ENCODE peak calls at places on chromosomes 7 and 10, in seven cellular contexts. S is PC-9, D is prostate gland, Z is kidney, Q is fibroblast of mammary gland, U is cardiac muscle cell, M is osteocyte. A is an unnamed sample.
A peak's percentile ranks its signal among the peaks of the same experiment; 100 is the strongest.

GRCh38 chr10:44426247-44427034 is 41.5 kb upstream of the CXCL12 start:
- DNase-seq in Q (no peak), Z (no peak), S (no peak), M (no peak), D (no peak), U (no peak), A (no peak)

GRCh38 chr10:51886438-51887068 is 187.2 kb upstream of the CSTF2T start:
- DNase-seq in M (no peak), Z (no peak), U (peak; percentile 38), D (no peak), Q (peak; percentile 74), S (no peak), A (no peak)

GRCh38 chr10:16242446-16242845 is 194.4 kb upstream of the PTER start:
- DNase-seq in Z (no peak), M (no peak), U (no peak), S (no peak), D (no peak), Q (no peak), A (no peak)

GRCh38 chr10:102394801-102395676 is 466 bp upstream of the NFKB2 start:
- DNase-seq in Z (peak; percentile 96), M (peak; percentile 94), S (peak; percentile 80), Q (peak; percentile 40), D (peak; percentile 89), U (peak; percentile 91), A (peak; percentile 90)

GRCh38 chr10:43039629-43040481 is 37.0 kb upstream of the RET start:
- DNase-seq in Q (peak; percentile 6), Z (peak; percentile 52), D (no peak), S (no peak), M (peak; percentile 77), U (peak; percentile 18), A (no peak)

GRCh38 chr10:63707254-63707910 is 186.2 kb downstream of the REEP3 start:
- DNase-seq in D (peak; percentile 56), Q (peak; percentile 100), M (no peak), Z (no peak), U (peak; percentile 98), S (peak; percentile 35), A (peak; percentile 98)

GRCh38 chr7:27147211-27148030 is at the start of gene HOXA6:
- DNase-seq in D (peak; percentile 77), Z (peak; percentile 95), Q (peak; percentile 80), U (no peak), M (no peak), S (peak; percentile 36), A (no peak)

GRCh38 chr10:3467052-3467906 is 294.7 kb upstream of the PITRM1 start:
- DNase-seq in M (no peak), Q (peak; percentile 100), U (peak; percentile 97), S (peak; percentile 83), D (peak; percentile 68), Z (peak; percentile 89), A (peak; percentile 97)

GRCh38 chr7:127250312-127251047 is 2.3 kb downstream of the GRM8 start:
- DNase-seq in D (no peak), Q (no peak), S (no peak), Z (no peak), U (no peak), M (no peak), A (no peak)

GRCh38 chr10:3781458-3782098 is 3.4 kb downstream of the KLF6 start:
- DNase-seq in U (peak; percentile 83), S (no peak), D (no peak), Z (peak; percentile 86), Q (peak; percentile 52), M (no peak), A (peak; percentile 58)

GRCh38 chr10:70233939-70234300 is 691 bp upstream of the PPA1 start:
- DNase-seq in U (no peak), Z (no peak), S (no peak), M (no peak), Q (no peak), D (no peak), A (no peak)

GRCh38 chr7:16397497-16398210 is 23.7 kb downstream of the CRPPA start:
- DNase-seq in U (peak; percentile 18), Q (no peak), M (no peak), Z (no peak), S (no peak), D (no peak), A (no peak)

GRCh38 chr10:111316607-111317006 is 239.8 kb downstream of the ADRA2A start:
- DNase-seq in S (no peak), Q (no peak), D (no peak), Z (no peak), M (no peak), U (no peak), A (no peak)

GRCh38 chr10:78706986-78707500 is 361.7 kb upstream of the ZMIZ1 start:
- DNase-seq in U (no peak), Z (no peak), D (no peak), S (no peak), Q (no peak), M (no peak), A (no peak)

GRCh38 chr10:60358282-60358681 is 31.4 kb downstream of the ANK3 start:
- DNase-seq in D (no peak), U (no peak), S (no peak), M (no peak), Q (no peak), Z (no peak), A (no peak)

GRCh38 chr7:17640730-17641377 is 299.4 kb downstream of the SNX13 start:
- DNase-seq in Z (no peak), U (peak; percentile 61), S (no peak), Q (peak; percentile 58), M (no peak), D (no peak), A (peak; percentile 66)
- TF ChIP-seq CTCF in Z (peak; percentile 57), U (peak; percentile 67), S (peak; percentile 94), Q (peak; percentile 73), M (peak; percentile 71), D (peak; percentile 21), A (peak; percentile 48)

GRCh38 chr7:17983238-17984088 is 43.2 kb upstream of the SNX13 start:
- DNase-seq in D (no peak), S (no peak), Q (no peak), M (no peak), Z (no peak), U (no peak), A (no peak)

GRCh38 chr7:17984288-17984687 is 43.4 kb downstream of the PRPS1L1 start:
- DNase-seq in U (no peak), Z (no peak), S (no peak), Q (no peak), M (no peak), D (no peak), A (no peak)

GRCh38 chr7:17988136-17988535 is 39.5 kb downstream of the PRPS1L1 start:
- DNase-seq in S (no peak), Q (no peak), M (no peak), Z (no peak), U (no peak), D (no peak), A (no peak)

GRCh38 chr7:17986826-17987225 is 40.8 kb downstream of the PRPS1L1 start:
- DNase-seq in Z (no peak), U (peak; percentile 89), S (no peak), Q (peak; percentile 79), D (no peak), M (no peak), A (peak; percentile 49)

DNA sequence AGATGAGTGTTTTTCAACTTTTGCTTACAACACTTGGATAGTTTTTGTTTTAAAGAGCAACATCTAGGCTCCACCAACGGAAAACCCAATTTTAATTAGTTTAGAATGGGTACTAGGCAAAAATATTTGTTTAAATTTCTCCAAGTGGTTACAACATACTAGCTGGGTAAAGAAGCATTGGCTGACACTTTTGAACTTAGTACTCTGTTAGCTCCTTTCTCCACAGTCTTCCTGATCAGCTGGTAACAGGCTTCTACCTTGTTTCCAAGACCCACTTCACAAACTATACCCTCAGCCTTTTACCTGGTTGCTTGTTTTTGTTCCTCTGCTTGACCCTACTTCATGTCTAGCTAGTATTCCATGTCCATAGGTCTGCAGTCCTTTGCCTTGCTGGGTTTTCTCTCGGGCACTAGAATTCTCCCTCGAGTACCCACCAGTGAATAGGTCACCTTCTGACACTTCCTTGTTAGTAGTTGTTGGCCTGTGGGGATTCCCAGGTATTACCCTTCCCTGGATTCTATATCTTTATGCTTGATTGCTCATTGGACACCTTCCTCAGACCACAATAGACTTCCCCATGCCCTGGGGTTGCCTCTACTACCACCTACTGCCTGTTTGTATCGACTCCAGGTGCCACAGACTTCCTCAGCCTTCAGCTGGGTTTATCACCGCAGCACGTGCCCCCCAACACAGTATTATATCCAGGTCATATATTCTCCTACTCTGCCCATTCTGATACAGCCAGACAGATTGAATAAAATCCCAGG is 42.0 kb downstream of the PRPS1L1 start:
- DNase-seq in Z (no peak), M (no peak), U (no peak), D (no peak), S (no peak), Q (no peak), A (no peak)
- TF ChIP-seq CTCF in Z (no peak), M (no peak), U (no peak), D (no peak), S (no peak), Q (no peak), A (no peak)

GRCh38 chr7:31882187-31882586 is 188.0 kb downstream of the PDE1C start:
- DNase-seq in D (no peak), Q (no peak), U (no peak), S (no peak), Z (no peak), M (no peak), A (peak; percentile 58)
- TF ChIP-seq CTCF in D (no peak), Q (no peak), U (no peak), S (no peak), Z (no peak), M (peak; percentile 39), A (no peak)

GRCh38 chr7:31133497-31133896 is 81.4 kb downstream of the ADCYAP1R1 start:
- DNase-seq in M (no peak), Q (no peak), U (peak; percentile 4), S (no peak), Z (no peak), D (no peak), A (no peak)

GRCh38 chr7:31129067-31129466 is 77.0 kb downstream of the ADCYAP1R1 start:
- DNase-seq in Z (no peak), D (no peak), M (peak; percentile 65), U (no peak), S (no peak), Q (no peak), A (peak; percentile 21)

GRCh38 chr7:31137234-31137633 is 85.1 kb downstream of the ADCYAP1R1 start:
- DNase-seq in D (no peak), S (no peak), U (no peak), Q (no peak), Z (no peak), M (no peak), A (no peak)

DNA sequence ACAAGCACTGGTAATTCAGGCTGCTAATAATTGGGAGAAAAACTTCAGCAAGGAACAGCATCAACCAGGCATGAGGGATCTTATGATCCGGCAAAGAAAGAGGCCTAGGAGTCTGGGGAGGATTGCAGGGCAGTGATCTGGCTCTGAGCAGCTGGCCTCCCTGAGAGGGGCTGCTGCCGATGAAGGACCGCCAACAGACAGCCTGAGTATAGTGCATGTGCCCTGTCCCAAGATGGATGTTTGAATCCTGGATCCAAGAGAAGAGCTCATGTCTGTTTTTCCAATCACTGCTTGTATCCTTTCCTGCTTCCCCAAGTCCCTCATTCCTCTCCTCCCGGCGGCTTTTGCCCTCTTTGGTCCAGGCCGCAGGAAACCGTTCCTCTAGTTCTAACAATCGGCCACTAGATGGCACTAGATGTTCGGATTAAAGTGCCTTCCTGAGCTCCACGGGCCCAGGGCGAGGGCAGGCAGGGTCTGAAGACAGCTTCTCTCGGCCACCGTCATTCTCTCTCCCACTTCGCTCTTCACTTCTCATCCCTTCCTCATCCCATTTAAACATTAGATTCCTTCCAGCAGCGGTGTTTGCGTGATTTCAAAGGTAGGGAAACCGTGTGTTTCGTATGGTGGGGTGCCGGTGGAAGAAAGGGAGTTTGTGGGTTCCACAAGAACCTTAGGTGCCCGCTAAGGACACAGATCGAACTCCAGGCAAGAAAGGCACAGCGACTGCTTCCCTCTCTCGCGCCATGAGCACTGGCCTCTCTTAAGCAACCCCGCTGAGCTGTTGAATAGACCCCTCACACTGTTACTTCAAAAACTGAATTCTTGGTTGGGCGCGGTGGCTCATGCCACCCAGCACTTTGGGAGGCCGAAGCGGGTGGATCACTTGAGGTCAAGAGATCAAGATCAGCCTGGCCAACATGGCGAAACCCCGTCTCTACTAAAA is 82.4 kb downstream of the ADCYAP1R1 start:
- DNase-seq in D (peak; percentile 64), Z (peak; percentile 81), S (peak; percentile 61), M (peak; percentile 86), Q (peak; percentile 70), U (peak; percentile 85), A (peak; percentile 84)
- TF ChIP-seq CTCF in D (peak; percentile 62), Z (peak; percentile 69), S (peak; percentile 93), M (peak; percentile 80), Q (peak; percentile 65), U (peak; percentile 68), A (peak; percentile 77)